ENCODE peak calls at places on chromosomes 12 and 14, in six cellular contexts. E, I, C, D, P and W are unnamed samples.

GRCh38 chr14:68703093-68703492 is 89.8 kb downstream of the ZFP36L1 start:
- DNase-seq in I (no peak), P (no peak), D (peak), E (peak), C (peak), W (no peak)

GRCh38 chr14:79745046-79745445 is 466.3 kb downstream of the DIO2 start:
- DNase-seq in C (no peak), P (no peak), E (no peak), D (no peak), I (no peak), W (no peak)

GRCh38 chr14:68589447-68590232 is 203.2 kb downstream of the ZFP36L1 start:
- DNase-seq in C (no peak), I (no peak), D (peak), E (no peak), P (peak), W (peak)

GRCh38 chr14:31219169-31219568 is 11.6 kb upstream of the HECTD1 start:
- DNase-seq in D (peak), I (no peak), P (no peak), C (no peak), E (no peak), W (no peak)

GRCh38 chr12:52335598-52336262 is 14.5 kb upstream of the KRT83 start:
- DNase-seq in I (no peak), P (no peak), C (no peak), E (no peak), D (no peak), W (no peak)

GRCh38 chr14:24095196-24096068 is 1.3 kb downstream of the PCK2 start:
- DNase-seq in D (peak), I (no peak), E (peak), C (peak), P (peak), W (peak)

GRCh38 chr14:90627478-90627877 is 188.8 kb downstream of the TTC7B start:
- DNase-seq in I (no peak), D (no peak), C (no peak), P (no peak), E (no peak), W (peak)

GRCh38 chr12:125092872-125093680 is 27.8 kb downstream of the AACS start:
- DNase-seq in P (peak), I (no peak), C (no peak), E (peak), D (peak), W (peak)

GRCh38 chr12:2140858-2141519 is 88.2 kb downstream of the CACNA1C start:
- DNase-seq in C (no peak), P (no peak), E (no peak), I (no peak), D (no peak), W (no peak)

GRCh38 chr12:16606117-16606200 is at the start of gene LMO3:
- DNase-seq in C (no peak), P (no peak), D (no peak), E (no peak), I (no peak), W (no peak)

GRCh38 chr12:121796855-121797751 is 3.6 kb upstream of the RHOF start:
- DNase-seq in P (peak), I (no peak), E (peak), D (peak), C (peak), W (peak)

GRCh38 chr14:88933203-88933602 is 108.8 kb downstream of the TTC8 start:
- DNase-seq in C (no peak), P (no peak), E (no peak), D (no peak), I (no peak), W (no peak)

GRCh38 chr12:72236071-72236705 is 36.0 kb upstream of the TRHDE start:
- DNase-seq in I (no peak), E (peak), P (no peak), D (peak), C (no peak), W (no peak)

GRCh38 chr14:102923920-102924486 is 1.5 kb downstream of the AMN start:
- DNase-seq in I (no peak), D (no peak), C (peak), E (no peak), P (no peak), W (no peak)

GRCh38 chr12:105292705-105293104 is 37.8 kb upstream of the C12orf75 start:
- DNase-seq in C (no peak), D (peak), E (no peak), P (no peak), I (no peak), W (no peak)

GRCh38 chr12:93273834-93274705 is 103.7 kb upstream of the NUDT4 start:
- DNase-seq in E (no peak), D (no peak), C (no peak), I (no peak), P (no peak), W (no peak)

GRCh38 chr12:68370667-68371066 is 38.5 kb upstream of the MDM1 start:
- DNase-seq in E (no peak), P (no peak), D (no peak), I (no peak), C (no peak), W (no peak)

GRCh38 chr14:97458302-97459137 is 661.3 kb downstream of the VRK1 start:
- DNase-seq in P (no peak), I (peak), E (no peak), C (peak), D (no peak), W (no peak)

GRCh38 chr12:40152783-40153383 is 47.0 kb upstream of the SLC2A13 start:
- DNase-seq in P (peak), E (peak), I (peak), D (peak), C (peak), W (peak)

GRCh38 chr14:76918176-76918750 is 92.1 kb downstream of the LRRC74A start:
- DNase-seq in E (no peak), D (peak), P (peak), I (no peak), C (peak), W (peak)

GRCh38 chr12:122909442-122910288 is 13.7 kb upstream of the VPS37B start:
- DNase-seq in I (no peak), E (no peak), P (peak), D (no peak), C (no peak), W (no peak)

GRCh38 chr12:69423037-69423905 is 46.9 kb upstream of the FRS2 start:
- DNase-seq in I (no peak), C (no peak), E (no peak), D (no peak), P (no peak), W (no peak)

GRCh38 chr12:58346032-58346632 is 404.8 kb downstream of the ATP23 start:
- DNase-seq in I (no peak), C (no peak), P (no peak), E (peak), D (peak), W (no peak)

GRCh38 chr12:100868487-100868886 is 73.9 kb downstream of the ANO4 start:
- DNase-seq in E (peak), I (no peak), P (no peak), C (no peak), D (peak), W (no peak)

GRCh38 chr14:88870777-88871176 is 46.3 kb downstream of the TTC8 start:
- DNase-seq in C (no peak), I (no peak), D (no peak), P (no peak), E (no peak), W (no peak)

GRCh38 chr14:21093769-21094681 is 4.4 kb downstream of the ZNF219 start:
- DNase-seq in C (no peak), E (no peak), D (no peak), I (no peak), P (no peak), W (no peak)